ENCODE peak calls at places on chromosomes 7 and 10, in eight cellular contexts. W is Calu3; T is activated CD4-positive, alpha-beta T cell treated with anti-CD3 and anti-CD28 coated beads, Interleukin-2, amount 50 U/mL, for 48 hours; C is NCI-H1417; F is stimulated activated CD8-positive, alpha-beta memory T cell treated with anti-CD3 and anti-CD28 coated beads, Interleukin-4, amount 100 ng/mL, for 48 hours; X is SK-N-SH; E is GM12892; S is foreskin fibroblast. R is an unnamed sample.

GRCh38 chr7:2029211-2029905 is 203.4 kb downstream of the MAD1L1 start:
- DNase-seq in X (no peak), S (no peak), T (no peak), F (no peak), W (no peak), E (no peak), C (no peak), R (no peak)

GRCh38 chr7:108459922-108460551 is 3.8 kb upstream of the NRCAM start:
- DNase-seq in W (peak; percentile 35), X (peak; percentile 66), F (no peak), C (peak; percentile 76), E (no peak), S (no peak), T (no peak), R (no peak)

GRCh38 chr7:135744938-135745701 is 3.5 kb downstream of the FAM180A start:
- DNase-seq in E (no peak), X (no peak), W (no peak), S (peak; percentile 79), F (no peak), T (no peak), C (no peak), R (no peak)

GRCh38 chr10:659710-660141 is 29.7 kb downstream of the DIP2C start:
- DNase-seq in F (no peak), W (no peak), E (no peak), S (peak; percentile 36), C (peak; percentile 11), X (no peak), T (no peak), R (peak; percentile 5)

GRCh38 chr7:78435355-78435754 is 636.8 kb downstream of the PHTF2 start:
- DNase-seq in T (no peak), E (no peak), W (no peak), C (no peak), X (no peak), F (no peak), S (peak; percentile 30), R (no peak)

GRCh38 chr7:140084972-140085371 is 22.2 kb upstream of the PARP12 start:
- DNase-seq in T (peak; percentile 42), S (no peak), C (no peak), E (peak; percentile 39), F (no peak), X (no peak), W (no peak), R (no peak)

GRCh38 chr10:91000985-91001384 is 80.1 kb upstream of the ANKRD1 start:
- DNase-seq in S (no peak), X (no peak), E (no peak), T (no peak), C (no peak), W (no peak), F (no peak), R (no peak)

GRCh38 chr7:159010951-159011820 is 133.5 kb downstream of the VIPR2 start:
- DNase-seq in X (no peak), S (no peak), C (no peak), F (no peak), T (no peak), E (no peak), W (no peak), R (peak; percentile 46)

GRCh38 chr10:48251152-48251524 is 23.4 kb downstream of the FRMPD2 start:
- DNase-seq in C (peak; percentile 74), X (no peak), W (no peak), T (no peak), S (no peak), F (no peak), E (no peak), R (peak; percentile 27)

GRCh38 chr7:151394076-151395035 is 15.5 kb downstream of the WDR86 start:
- DNase-seq in W (no peak), F (no peak), T (no peak), X (no peak), S (no peak), C (no peak), E (no peak), R (no peak)

GRCh38 chr7:137484326-137484725 is 140.8 kb upstream of the PTN start:
- DNase-seq in W (no peak), X (no peak), F (no peak), E (no peak), S (no peak), T (no peak), C (no peak), R (no peak)

GRCh38 chr10:69051710-69052487 is 36.0 kb upstream of the SRGN start:
- DNase-seq in S (no peak), T (no peak), F (no peak), C (no peak), E (no peak), W (no peak), X (no peak), R (no peak)

GRCh38 chr7:131224996-131225395 is 102.7 kb upstream of the MKLN1 start:
- DNase-seq in E (no peak), W (no peak), F (no peak), S (no peak), C (no peak), X (no peak), T (no peak), R (no peak)

GRCh38 chr7:28618383-28618782 is 206.1 kb downstream of the CREB5 start:
- DNase-seq in F (no peak), X (peak; percentile 70), W (peak; percentile 37), C (no peak), E (no peak), S (no peak), T (no peak), R (no peak)

GRCh38 chr7:124718032-124718766 is 47.4 kb downstream of the GPR37 start:
- DNase-seq in W (no peak), E (no peak), C (no peak), S (no peak), T (no peak), F (no peak), X (no peak), R (no peak)

GRCh38 chr7:142746268-142746667 is 3.0 kb upstream of the PRSS1 start:
- DNase-seq in W (no peak), E (no peak), C (no peak), F (no peak), S (no peak), T (no peak), X (no peak), R (no peak)

GRCh38 chr7:38881015-38881414 is 28.0 kb downstream of the VPS41 start:
- DNase-seq in X (no peak), W (no peak), T (no peak), S (no peak), E (no peak), C (no peak), F (no peak), R (peak; percentile 52)

GRCh38 chr7:106704000-106704840 is 43.3 kb upstream of the CCDC71L start:
- DNase-seq in X (no peak), E (no peak), W (no peak), C (no peak), F (no peak), T (no peak), S (no peak), R (peak; percentile 52)

GRCh38 chr7:117158941-117159705 is 163.7 kb downstream of the WNT2 start:
- DNase-seq in W (no peak), C (no peak), T (no peak), X (peak; percentile 16), S (no peak), F (no peak), E (no peak), R (no peak)

GRCh38 chr7:114522081-114522480 is 107.5 kb downstream of the FOXP2 start:
- DNase-seq in W (no peak), C (no peak), F (no peak), T (no peak), S (no peak), E (no peak), X (no peak), R (no peak)

GRCh38 chr7:2165610-2166594 is 66.8 kb downstream of the MAD1L1 start:
- DNase-seq in T (no peak), E (peak; percentile 64), X (peak; percentile 33), C (no peak), F (peak; percentile 13), W (no peak), S (no peak), R (peak; percentile 32)

GRCh38 chr10:84563868-84564267 is 235.5 kb downstream of the CCSER2 start:
- DNase-seq in W (no peak), C (no peak), E (no peak), T (no peak), X (no peak), F (no peak), S (no peak), R (no peak)

GRCh38 chr10:6274504-6274903 is 71.8 kb downstream of the PFKFB3 start:
- DNase-seq in X (no peak), W (no peak), F (no peak), S (no peak), E (no peak), C (no peak), T (no peak), R (no peak)

GRCh38 chr10:33055636-33056035 is 97.6 kb upstream of the ITGB1 start:
- DNase-seq in W (no peak), C (no peak), E (no peak), X (no peak), S (no peak), F (no peak), T (no peak), R (no peak)

GRCh38 chr7:158710651-158711102 is 6.1 kb upstream of the NCAPG2 start:
- DNase-seq in X (no peak), F (no peak), W (no peak), S (peak; percentile 26), E (no peak), T (no peak), C (no peak), R (no peak)

GRCh38 chr10:44973323-44974081 is 5.1 kb downstream of the DEPP1 start:
- DNase-seq in W (no peak), T (no peak), E (no peak), X (no peak), S (no peak), C (peak; percentile 14), F (no peak), R (peak; percentile 74)

GRCh38 chr10:131874991-131875451 is 25.8 kb upstream of the PPP2R2D start:
- DNase-seq in E (peak; percentile 75), F (peak; percentile 82), X (peak; percentile 93), C (peak; percentile 81), T (peak; percentile 73), W (peak; percentile 82), S (peak; percentile 59), R (peak; percentile 97)

R was measured in endodermal cell.